ENCODE peak calls at places on chromosomes 3 and 15, in four cellular contexts. One of them, this sample, is unnamed.

GRCh38 chr15:98562361-98562791 is 86.0 kb upstream of the IGF1R start:
- DNase-seq in NCI-H2029: no peak
- DNase-seq in left colon: peak
- DNase-seq in stimulated activated CD8-positive, alpha-beta memory T cell treated with anti-CD3 and anti-CD28 coated beads, Interleukin-7, amount 100 ng/mL, for 1 hour: no peak
- DNase-seq in this sample: no peak

GRCh38 chr15:59516655-59517461 is 78.9 kb downstream of the FAM81A start:
- DNase-seq in NCI-H2029: no peak
- DNase-seq in stimulated activated CD8-positive, alpha-beta memory T cell treated with anti-CD3 and anti-CD28 coated beads, Interleukin-7, amount 100 ng/mL, for 1 hour: no peak
- DNase-seq in left colon: no peak
- DNase-seq in this sample: no peak

GRCh38 chr3:150342951-150343468 is 65.1 kb upstream of the TSC22D2 start:
- DNase-seq in left colon: no peak
- DNase-seq in stimulated activated CD8-positive, alpha-beta memory T cell treated with anti-CD3 and anti-CD28 coated beads, Interleukin-7, amount 100 ng/mL, for 1 hour: no peak
- DNase-seq in NCI-H2029: no peak
- DNase-seq in this sample: no peak

GRCh38 chr3:45124379-45124778 is 21.8 kb downstream of the CDCP1 start:
- DNase-seq in stimulated activated CD8-positive, alpha-beta memory T cell treated with anti-CD3 and anti-CD28 coated beads, Interleukin-7, amount 100 ng/mL, for 1 hour: no peak
- DNase-seq in NCI-H2029: no peak
- DNase-seq in left colon: no peak
- DNase-seq in this sample: no peak

GRCh38 chr3:61200255-61200654 is 51.0 kb downstream of the FHIT start:
- DNase-seq in stimulated activated CD8-positive, alpha-beta memory T cell treated with anti-CD3 and anti-CD28 coated beads, Interleukin-7, amount 100 ng/mL, for 1 hour: no peak
- DNase-seq in NCI-H2029: no peak
- DNase-seq in left colon: no peak
- DNase-seq in this sample: no peak

GRCh38 chr3:127196466-127197299 is 3.8 kb downstream of the PRR23E start:
- DNase-seq in NCI-H2029: no peak
- DNase-seq in stimulated activated CD8-positive, alpha-beta memory T cell treated with anti-CD3 and anti-CD28 coated beads, Interleukin-7, amount 100 ng/mL, for 1 hour: no peak
- DNase-seq in left colon: no peak
- DNase-seq in this sample: no peak

GRCh38 chr3:150925751-150926201 is 20.5 kb upstream of the MINDY4B start:
- DNase-seq in stimulated activated CD8-positive, alpha-beta memory T cell treated with anti-CD3 and anti-CD28 coated beads, Interleukin-7, amount 100 ng/mL, for 1 hour: peak
- DNase-seq in NCI-H2029: peak
- DNase-seq in left colon: peak
- DNase-seq in this sample: peak

GRCh38 chr3:42602961-42603360 is 2.5 kb downstream of the NKTR start:
- DNase-seq in stimulated activated CD8-positive, alpha-beta memory T cell treated with anti-CD3 and anti-CD28 coated beads, Interleukin-7, amount 100 ng/mL, for 1 hour: no peak
- DNase-seq in NCI-H2029: no peak
- DNase-seq in left colon: no peak
- DNase-seq in this sample: no peak

GRCh38 chr3:168545591-168545990 is 449.9 kb upstream of the GOLIM4 start:
- DNase-seq in NCI-H2029: no peak
- DNase-seq in stimulated activated CD8-positive, alpha-beta memory T cell treated with anti-CD3 and anti-CD28 coated beads, Interleukin-7, amount 100 ng/mL, for 1 hour: no peak
- DNase-seq in left colon: no peak
- DNase-seq in this sample: no peak

GRCh38 chr3:150055332-150055731 is 84.6 kb upstream of the PFN2 start:
- DNase-seq in NCI-H2029: no peak
- DNase-seq in left colon: no peak
- DNase-seq in stimulated activated CD8-positive, alpha-beta memory T cell treated with anti-CD3 and anti-CD28 coated beads, Interleukin-7, amount 100 ng/mL, for 1 hour: no peak
- DNase-seq in this sample: no peak

GRCh38 chr15:100687532-100688215 is 85.3 kb downstream of the ASB7 start:
- DNase-seq in left colon: no peak
- DNase-seq in NCI-H2029: no peak
- DNase-seq in stimulated activated CD8-positive, alpha-beta memory T cell treated with anti-CD3 and anti-CD28 coated beads, Interleukin-7, amount 100 ng/mL, for 1 hour: no peak
- DNase-seq in this sample: no peak

GRCh38 chr3:113193298-113193697 is 18.1 kb upstream of the BOC start:
- DNase-seq in NCI-H2029: no peak
- DNase-seq in left colon: no peak
- DNase-seq in stimulated activated CD8-positive, alpha-beta memory T cell treated with anti-CD3 and anti-CD28 coated beads, Interleukin-7, amount 100 ng/mL, for 1 hour: no peak
- DNase-seq in this sample: no peak

GRCh38 chr3:140440446-140440845 is 237.4 kb upstream of the TRIM42 start:
- DNase-seq in left colon: no peak
- DNase-seq in stimulated activated CD8-positive, alpha-beta memory T cell treated with anti-CD3 and anti-CD28 coated beads, Interleukin-7, amount 100 ng/mL, for 1 hour: no peak
- DNase-seq in NCI-H2029: no peak
- DNase-seq in this sample: no peak

GRCh38 chr15:90994059-90994416 is 297 bp downstream of the PRC1 start:
- DNase-seq in left colon: no peak
- DNase-seq in NCI-H2029: no peak
- DNase-seq in stimulated activated CD8-positive, alpha-beta memory T cell treated with anti-CD3 and anti-CD28 coated beads, Interleukin-7, amount 100 ng/mL, for 1 hour: no peak
- DNase-seq in this sample: peak

GRCh38 chr3:58581328-58582091 is 4.3 kb upstream of the FAM107A start:
- DNase-seq in left colon: no peak
- DNase-seq in stimulated activated CD8-positive, alpha-beta memory T cell treated with anti-CD3 and anti-CD28 coated beads, Interleukin-7, amount 100 ng/mL, for 1 hour: no peak
- DNase-seq in NCI-H2029: no peak
- DNase-seq in this sample: no peak

GRCh38 chr15:75531041-75531450 is 48.1 kb downstream of the PTPN9 start:
- DNase-seq in NCI-H2029: no peak
- DNase-seq in stimulated activated CD8-positive, alpha-beta memory T cell treated with anti-CD3 and anti-CD28 coated beads, Interleukin-7, amount 100 ng/mL, for 1 hour: no peak
- DNase-seq in left colon: peak
- DNase-seq in this sample: no peak

GRCh38 chr3:123809597-123809996 is 74.5 kb downstream of the MYLK start:
- DNase-seq in left colon: no peak
- DNase-seq in NCI-H2029: no peak
- DNase-seq in stimulated activated CD8-positive, alpha-beta memory T cell treated with anti-CD3 and anti-CD28 coated beads, Interleukin-7, amount 100 ng/mL, for 1 hour: no peak
- DNase-seq in this sample: no peak

GRCh38 chr3:158121295-158121694 is 11.4 kb downstream of the RSRC1 start:
- DNase-seq in NCI-H2029: no peak
- DNase-seq in stimulated activated CD8-positive, alpha-beta memory T cell treated with anti-CD3 and anti-CD28 coated beads, Interleukin-7, amount 100 ng/mL, for 1 hour: no peak
- DNase-seq in left colon: no peak
- DNase-seq in this sample: no peak

GRCh38 chr15:45179221-45179985 is 8.4 kb downstream of the SHF start:
- DNase-seq in NCI-H2029: no peak
- DNase-seq in stimulated activated CD8-positive, alpha-beta memory T cell treated with anti-CD3 and anti-CD28 coated beads, Interleukin-7, amount 100 ng/mL, for 1 hour: no peak
- DNase-seq in left colon: peak
- DNase-seq in this sample: peak

GRCh38 chr15:68829068-68829467 is 8.4 kb upstream of the ANP32A start:
- DNase-seq in NCI-H2029: no peak
- DNase-seq in left colon: no peak
- DNase-seq in stimulated activated CD8-positive, alpha-beta memory T cell treated with anti-CD3 and anti-CD28 coated beads, Interleukin-7, amount 100 ng/mL, for 1 hour: no peak
- DNase-seq in this sample: no peak

GRCh38 chr3:107193114-107193513 is 184.1 kb upstream of the CCDC54 start:
- DNase-seq in stimulated activated CD8-positive, alpha-beta memory T cell treated with anti-CD3 and anti-CD28 coated beads, Interleukin-7, amount 100 ng/mL, for 1 hour: no peak
- DNase-seq in left colon: no peak
- DNase-seq in NCI-H2029: no peak
- DNase-seq in this sample: no peak

GRCh38 chr3:4656059-4656458 is 162.9 kb downstream of the ITPR1 start:
- DNase-seq in NCI-H2029: peak
- DNase-seq in left colon: peak
- DNase-seq in stimulated activated CD8-positive, alpha-beta memory T cell treated with anti-CD3 and anti-CD28 coated beads, Interleukin-7, amount 100 ng/mL, for 1 hour: no peak
- DNase-seq in this sample: peak

GRCh38 chr3:122577409-122578028 is at the start of gene PARP15:
- DNase-seq in NCI-H2029: no peak
- DNase-seq in left colon: peak
- DNase-seq in stimulated activated CD8-positive, alpha-beta memory T cell treated with anti-CD3 and anti-CD28 coated beads, Interleukin-7, amount 100 ng/mL, for 1 hour: no peak
- DNase-seq in this sample: no peak

GRCh38 chr3:68931406-68932149 is 769 bp downstream of the TAFA4 start:
- DNase-seq in left colon: no peak
- DNase-seq in NCI-H2029: no peak
- DNase-seq in stimulated activated CD8-positive, alpha-beta memory T cell treated with anti-CD3 and anti-CD28 coated beads, Interleukin-7, amount 100 ng/mL, for 1 hour: no peak
- DNase-seq in this sample: no peak

GRCh38 chr15:83064859-83065258 is 2.2 kb downstream of the BTBD1 start:
- DNase-seq in left colon: no peak
- DNase-seq in stimulated activated CD8-positive, alpha-beta memory T cell treated with anti-CD3 and anti-CD28 coated beads, Interleukin-7, amount 100 ng/mL, for 1 hour: no peak
- DNase-seq in NCI-H2029: peak
- DNase-seq in this sample: no peak

GRCh38 chr3:178699810-178700209 is 163.6 kb downstream of the KCNMB2 start:
- DNase-seq in NCI-H2029: no peak
- DNase-seq in left colon: no peak
- DNase-seq in stimulated activated CD8-positive, alpha-beta memory T cell treated with anti-CD3 and anti-CD28 coated beads, Interleukin-7, amount 100 ng/mL, for 1 hour: no peak
- DNase-seq in this sample: peak

GRCh38 chr15:41530363-41530956 is 13.6 kb downstream of the RPAP1 start:
- DNase-seq in NCI-H2029: no peak
- DNase-seq in stimulated activated CD8-positive, alpha-beta memory T cell treated with anti-CD3 and anti-CD28 coated beads, Interleukin-7, amount 100 ng/mL, for 1 hour: no peak
- DNase-seq in left colon: no peak
- DNase-seq in this sample: no peak

GRCh38 chr3:33687406-33688010 is 30.5 kb downstream of the CLASP2 start:
- DNase-seq in left colon: no peak
- DNase-seq in stimulated activated CD8-positive, alpha-beta memory T cell treated with anti-CD3 and anti-CD28 coated beads, Interleukin-7, amount 100 ng/mL, for 1 hour: no peak
- DNase-seq in NCI-H2029: no peak
- DNase-seq in this sample: no peak

GRCh38 chr15:72503147-72503546 is 29.0 kb downstream of the ARIH1 start:
- DNase-seq in stimulated activated CD8-positive, alpha-beta memory T cell treated with anti-CD3 and anti-CD28 coated beads, Interleukin-7, amount 100 ng/mL, for 1 hour: no peak
- DNase-seq in NCI-H2029: no peak
- DNase-seq in left colon: no peak
- DNase-seq in this sample: no peak

GRCh38 chr15:46732060-46732459 is 985.2 kb upstream of the SEMA6D start:
- DNase-seq in left colon: no peak
- DNase-seq in stimulated activated CD8-positive, alpha-beta memory T cell treated with anti-CD3 and anti-CD28 coated beads, Interleukin-7, amount 100 ng/mL, for 1 hour: no peak
- DNase-seq in NCI-H2029: no peak
- DNase-seq in this sample: no peak

GRCh38 chr15:80615783-80616391 is 79.2 kb upstream of the ABHD17C start:
- DNase-seq in stimulated activated CD8-positive, alpha-beta memory T cell treated with anti-CD3 and anti-CD28 coated beads, Interleukin-7, amount 100 ng/mL, for 1 hour: no peak
- DNase-seq in left colon: peak
- DNase-seq in NCI-H2029: peak
- DNase-seq in this sample: peak

GRCh38 chr3:75737831-75738493 is 47.4 kb downstream of the ZNF717 start:
- DNase-seq in stimulated activated CD8-positive, alpha-beta memory T cell treated with anti-CD3 and anti-CD28 coated beads, Interleukin-7, amount 100 ng/mL, for 1 hour: no peak
- DNase-seq in NCI-H2029: no peak
- DNase-seq in left colon: no peak
- DNase-seq in this sample: no peak

GRCh38 chr3:136819784-136820640 is 1.1 kb downstream of the SLC35G2 start:
- DNase-seq in NCI-H2029: peak
- DNase-seq in left colon: peak
- DNase-seq in stimulated activated CD8-positive, alpha-beta memory T cell treated with anti-CD3 and anti-CD28 coated beads, Interleukin-7, amount 100 ng/mL, for 1 hour: no peak
- DNase-seq in this sample: peak

GRCh38 chr15:82572311-82572710 is 32.1 kb upstream of the RPS17 start:
- DNase-seq in left colon: no peak
- DNase-seq in NCI-H2029: no peak
- DNase-seq in stimulated activated CD8-positive, alpha-beta memory T cell treated with anti-CD3 and anti-CD28 coated beads, Interleukin-7, amount 100 ng/mL, for 1 hour: no peak
- DNase-seq in this sample: no peak

GRCh38 chr3:14502472-14502871 is 37.7 kb downstream of the GRIP2 start:
- DNase-seq in NCI-H2029: no peak
- DNase-seq in stimulated activated CD8-positive, alpha-beta memory T cell treated with anti-CD3 and anti-CD28 coated beads, Interleukin-7, amount 100 ng/mL, for 1 hour: no peak
- DNase-seq in left colon: no peak
- DNase-seq in this sample: no peak